ENCODE peak calls at places on chromosomes 12 and 14, in six cellular contexts. C is GM20000, L is type B pancreatic cell, T is fibroblast of lung, K is foreskin fibroblast, E is hepatocyte. G is an unnamed sample.

GRCh38 chr14:63910593-63911363 is 58.0 kb downstream of the SYNE2 start:
- DNase-seq in C (peak; percentile 7), L (no peak), T (no peak), K (no peak), E (no peak), G (peak; percentile 31)

GRCh38 chr12:115433014-115433634 is 749.1 kb upstream of the TBX3 start:
- DNase-seq in C (no peak), L (no peak), T (no peak), K (no peak), E (no peak), G (no peak)

GRCh38 chr12:122481861-122482260 is 18.9 kb downstream of the ZCCHC8 start:
- DNase-seq in C (no peak), L (no peak), T (peak; percentile 55), K (no peak), E (no peak), G (no peak)

GRCh38 chr14:91424813-91425719 is 7.4 kb upstream of the CCDC88C start:
- DNase-seq in C (no peak), L (no peak), T (no peak), K (no peak), E (peak; percentile 9), G (no peak)

GRCh38 chr14:33943484-33943883 is 7.4 kb downstream of the EGLN3 start:
- DNase-seq in C (no peak), L (no peak), T (no peak), K (no peak), E (no peak), G (no peak)

GRCh38 chr14:98174031-98174430 is 1098.0 kb downstream of the BCL11B start:
- DNase-seq in C (no peak), L (no peak), T (no peak), K (no peak), E (no peak), G (no peak)

GRCh38 chr12:18296201-18296908 is 35.0 kb downstream of the PIK3C2G start:
- DNase-seq in C (no peak), L (no peak), T (no peak), K (no peak), E (no peak), G (no peak)

GRCh38 chr12:81329088-81329487 is 251.2 kb downstream of the ACSS3 start:
- DNase-seq in C (peak; percentile 5), L (no peak), T (peak; percentile 14), K (no peak), E (peak; percentile 12), G (no peak)

GRCh38 chr14:63759454-63759853 is 31.6 kb upstream of the SGPP1 start:
- DNase-seq in C (peak; percentile 48), L (no peak), T (no peak), K (peak; percentile 18), E (no peak), G (peak; percentile 47)

GRCh38 chr14:80491562-80492139 is 280.3 kb upstream of the DIO2 start:
- DNase-seq in C (no peak), L (no peak), T (no peak), K (no peak), E (no peak), G (no peak)

GRCh38 chr14:58444627-58445026 is 17.1 kb downstream of the KIAA0586 start:
- DNase-seq in C (no peak), L (no peak), T (no peak), K (no peak), E (peak; percentile 20), G (peak; percentile 54)

GRCh38 chr14:37622231-37622923 is 26.9 kb downstream of the TTC6 start:
- DNase-seq in C (peak; percentile 7), L (no peak), T (peak; percentile 63), K (no peak), E (peak; percentile 25), G (peak; percentile 33)

GRCh38 chr12:101536069-101536674 is 58.6 kb upstream of the MYBPC1 start:
- DNase-seq in C (no peak), L (no peak), T (no peak), K (no peak), E (no peak), G (no peak)

GRCh38 chr12:50706606-50707005 is 57.3 kb upstream of the ATF1 start:
- DNase-seq in C (no peak), L (no peak), T (no peak), K (no peak), E (no peak), G (no peak)

GRCh38 chr12:6703631-6704030 is 3.0 kb upstream of the PIANP start:
- DNase-seq in C (peak; percentile 30), L (no peak), T (no peak), K (no peak), E (no peak), G (no peak)

GRCh38 chr12:124588689-124589318 is 21.4 kb upstream of the NCOR2 start:
- DNase-seq in C (no peak), L (no peak), T (peak; percentile 87), K (peak; percentile 71), E (no peak), G (peak; percentile 80)

GRCh38 chr12:80861636-80862378 is 75.9 kb downstream of the LIN7A start:
- DNase-seq in C (no peak), L (no peak), T (peak; percentile 67), K (peak; percentile 62), E (no peak), G (peak; percentile 67)

GRCh38 chr12:112868459-112869041 is 38.2 kb upstream of the OAS1 start:
- DNase-seq in C (peak; percentile 16), L (no peak), T (no peak), K (no peak), E (peak; percentile 54), G (no peak)

GRCh38 chr14:35068238-35069012 is 22.4 kb downstream of the FAM177A1 start:
- DNase-seq in C (no peak), L (no peak), T (no peak), K (no peak), E (peak; percentile 12), G (no peak)

GRCh38 chr14:105528859-105529505 is 2.6 kb downstream of the TMEM121 start:
- DNase-seq in C (peak; percentile 63), L (no peak), T (no peak), K (no peak), E (peak; percentile 2), G (no peak)

GRCh38 chr14:77804592-77804991 is 4.7 kb downstream of the ADCK1 start:
- DNase-seq in C (peak; percentile 49), L (no peak), T (no peak), K (no peak), E (no peak), G (peak; percentile 12)

GRCh38 chr12:8996682-8997405 is 7.5 kb downstream of the KLRG1 start:
- DNase-seq in C (peak; percentile 70), L (no peak), T (peak; percentile 46), K (peak; percentile 1), E (peak; percentile 49), G (peak; percentile 13)

GRCh38 chr12:57993030-57993429 is 51.7 kb downstream of the ATP23 start:
- DNase-seq in C (no peak), L (no peak), T (peak; percentile 15), K (no peak), E (no peak), G (peak; percentile 16)
- TF ChIP-seq CTCF in C (no peak), L (peak; percentile 12), T (no peak), K (peak; percentile 52), E (peak; percentile 20), G (peak; percentile 40)

GRCh38 chr12:93743229-93743998 is 66.2 kb downstream of the CRADD start:
- DNase-seq in C (no peak), L (no peak), T (no peak), K (no peak), E (no peak), G (no peak)

GRCh38 chr12:93741741-93742085 is 64.5 kb downstream of the CRADD start:
- DNase-seq in C (peak; percentile 58), L (no peak), T (peak; percentile 26), K (no peak), E (peak; percentile 32), G (peak; percentile 63)

GRCh38 chr12:93740721-93741120 is 63.5 kb downstream of the CRADD start:
- DNase-seq in C (no peak), L (no peak), T (no peak), K (no peak), E (no peak), G (peak; percentile 83)

GRCh38 chr12:93743999-93744689 is 67.0 kb downstream of the CRADD start:
- DNase-seq in C (no peak), L (no peak), T (no peak), K (no peak), E (no peak), G (no peak)

GRCh38 chr12:93742086-93742934 is 65.1 kb downstream of the CRADD start:
- DNase-seq in C (peak; percentile 86), L (peak; percentile 77), T (peak; percentile 71), K (peak; percentile 68), E (peak; percentile 86), G (peak; percentile 73)
- TF ChIP-seq CTCF in C (peak; percentile 34), L (peak; percentile 50), T (peak; percentile 40), K (peak; percentile 23), E (peak; percentile 37), G (peak; percentile 43)

DNA sequence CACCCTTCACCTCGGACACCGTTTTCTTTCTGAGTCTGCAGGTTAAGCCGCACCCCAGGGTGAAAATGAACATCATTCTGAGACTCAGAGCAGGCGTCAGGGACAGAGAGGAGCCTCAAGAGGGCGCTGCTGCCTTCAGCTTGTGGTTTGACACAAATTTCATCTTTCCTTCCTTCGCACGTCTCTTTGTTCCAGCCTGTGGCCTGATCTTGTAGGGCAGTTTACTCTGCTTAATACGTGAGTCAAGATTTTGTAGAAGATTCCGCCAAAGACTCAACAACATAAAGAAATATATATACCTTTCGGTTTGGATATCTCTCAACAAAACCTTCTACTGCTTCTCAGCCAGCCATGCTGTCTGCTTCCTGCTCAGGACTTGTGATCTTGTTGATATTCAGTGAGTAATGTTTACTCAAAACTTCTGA is 329.3 kb upstream of the OR4E1 start:
- DNase-seq in C (no peak), L (no peak), T (no peak), K (no peak), E (peak; percentile 62), G (no peak)
- TF ChIP-seq CTCF in C (peak; percentile 48), L (peak; percentile 67), T (no peak), K (no peak), E (peak; percentile 52), G (peak; percentile 26)

DNA sequence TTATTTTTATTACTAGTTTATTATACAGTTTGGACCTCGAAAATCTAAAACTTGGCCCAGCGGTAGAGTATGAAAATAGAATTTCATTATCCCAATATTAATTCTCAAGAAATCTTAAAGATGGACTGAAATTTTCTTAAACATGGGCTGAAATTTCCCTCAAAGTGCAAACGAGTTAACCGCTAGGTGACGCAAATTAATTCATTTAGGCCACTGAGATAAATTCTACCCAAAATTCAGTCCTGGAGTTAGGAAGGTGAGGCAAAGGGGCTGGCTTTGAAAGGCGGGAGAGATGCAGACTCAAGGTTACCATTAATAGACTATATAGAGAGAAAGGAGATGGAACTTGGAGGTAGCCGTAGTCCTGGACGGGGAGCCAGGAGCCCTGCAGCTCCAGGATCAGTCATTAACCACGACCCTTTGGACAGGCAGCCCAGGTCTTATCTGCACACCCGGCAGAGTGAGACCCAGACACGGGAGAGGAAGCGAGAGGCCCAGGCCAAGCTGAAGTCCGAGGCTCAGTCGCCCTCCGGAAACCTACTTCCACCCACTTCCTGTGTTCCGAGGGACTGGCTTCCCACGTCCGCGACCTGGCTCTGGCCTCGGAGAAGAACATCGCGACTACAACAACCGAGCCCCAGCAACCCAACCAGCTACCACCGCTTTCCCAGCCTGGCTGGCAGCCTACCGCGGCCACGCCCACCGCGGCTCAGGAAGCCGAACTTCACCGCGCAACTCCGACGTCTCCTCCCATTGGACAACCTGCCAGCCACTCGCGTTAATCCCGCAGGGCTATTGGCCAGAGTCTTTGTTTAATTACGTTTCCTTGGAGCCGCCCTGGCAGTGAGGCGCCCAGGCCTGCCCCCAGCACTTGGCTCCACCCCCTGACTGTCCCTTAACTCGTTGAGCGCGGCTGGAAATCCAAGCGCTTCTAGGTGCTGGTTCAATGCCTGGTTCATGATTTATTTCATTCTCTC is at the start of gene EFCAB11:
- DNase-seq in C (peak; percentile 92), L (peak; percentile 95), T (peak; percentile 99), K (peak; percentile 97), E (peak; percentile 99), G (peak; percentile 98)
- TF ChIP-seq CTCF in C (no peak), L (peak; percentile 56), T (no peak), K (no peak), E (peak; percentile 26), G (no peak)

G was measured in fibroblast of villous mesenchyme.